ENCODE peak calls at places on chromosomes 11 and 22, in five cellular contexts. M is CD8-positive, alpha-beta T cell; I is GM12865; U is cardiac fibroblast; C is lung. E is an unnamed sample.

GRCh38 chr11:63915961-63916836 is 765 bp downstream of the RCOR2 start:
- DNase-seq in U (no peak), M (peak), C (no peak), I (peak), E (no peak)

GRCh38 chr11:66883021-66883968 is 26.4 kb downstream of the LRFN4 start:
- DNase-seq in U (peak), M (peak), I (peak), C (peak), E (no peak)

GRCh38 chr11:66265531-66266377 is 2.7 kb upstream of the RAB1B start:
- DNase-seq in U (no peak), M (no peak), C (no peak), I (no peak), E (no peak)

GRCh38 chr22:46010951-46011626 is 34.1 kb upstream of the WNT7B start:
- DNase-seq in M (no peak), U (no peak), C (no peak), I (no peak), E (no peak)

GRCh38 chr11:126526471-126526870 is 171.0 kb downstream of the ST3GAL4 start:
- DNase-seq in M (no peak), U (no peak), I (no peak), C (no peak), E (no peak)

GRCh38 chr22:35777335-35777975 is 59.8 kb downstream of the APOL5 start:
- DNase-seq in U (peak), I (no peak), C (no peak), M (no peak), E (no peak)

GRCh38 chr11:47720651-47721050 is 5.5 kb upstream of the AGBL2 start:
- DNase-seq in C (no peak), I (no peak), M (no peak), U (no peak), E (no peak)

GRCh38 chr11:11520231-11521015 is 101.4 kb downstream of the GALNT18 start:
- DNase-seq in C (no peak), I (no peak), M (no peak), U (no peak), E (no peak)

GRCh38 chr11:134592391-134592990 is 180.4 kb upstream of the B3GAT1 start:
- DNase-seq in C (peak), M (peak), I (peak), U (no peak), E (peak)

GRCh38 chr11:19193916-19194315 is 7.9 kb downstream of the CSRP3 start:
- DNase-seq in M (no peak), C (no peak), I (no peak), U (no peak), E (no peak)

GRCh38 chr11:35338928-35339327 is 80.4 kb downstream of the SLC1A2 start:
- DNase-seq in I (no peak), C (no peak), U (peak), M (no peak), E (no peak)

DNA sequence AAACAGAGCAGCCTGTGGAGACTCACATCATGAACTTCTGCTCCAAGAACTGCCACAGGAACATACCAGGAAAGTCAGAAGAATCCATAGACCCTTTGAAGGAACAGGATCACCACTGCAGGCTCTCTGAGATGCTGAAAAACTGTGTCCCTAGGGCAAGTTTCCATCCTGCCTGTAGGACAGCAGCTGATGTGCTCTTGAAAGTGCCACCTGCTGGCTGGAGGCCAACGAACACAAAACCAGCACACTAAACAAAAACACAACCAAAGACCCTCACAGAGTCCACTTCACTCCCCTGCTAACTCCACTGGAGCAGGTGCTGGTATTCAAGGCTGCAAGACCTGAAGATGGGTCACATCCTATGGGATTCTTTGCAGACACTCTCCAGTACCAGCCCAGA is 12.0 kb upstream of the NXPE1 start:
- DNase-seq in M (no peak), C (no peak), U (no peak), I (peak), E (no peak)
- TF ChIP-seq CTCF in M (no peak), C (no peak), U (no peak), I (no peak), E (no peak)

GRCh38 chr11:12556155-12556554 is 118.1 kb upstream of the TEAD1 start:
- DNase-seq in C (no peak), U (peak), M (no peak), I (no peak), E (no peak)
- TF ChIP-seq CTCF in C (no peak), U (no peak), M (no peak), I (no peak), E (no peak)

DNA sequence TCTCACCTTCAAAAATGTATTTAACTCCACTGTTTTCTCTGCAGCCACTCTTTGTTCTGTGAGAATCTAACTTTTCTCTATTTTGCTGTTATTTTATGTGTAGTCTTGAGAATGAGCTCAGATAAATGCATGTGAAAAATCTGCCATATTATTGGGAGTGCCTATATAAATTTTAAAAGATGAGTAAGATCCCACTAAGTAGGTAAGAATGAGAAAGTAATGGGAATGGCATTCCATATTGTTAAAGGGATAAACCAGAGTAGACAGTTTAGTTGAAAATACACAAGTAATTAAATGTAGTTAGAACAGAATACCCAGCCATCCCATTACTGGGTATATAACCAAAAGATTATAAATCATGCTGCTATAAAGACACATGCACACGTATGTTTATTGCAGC is 817.2 kb downstream of the FAM181B start:
- DNase-seq in U (peak), M (no peak), C (no peak), I (no peak), E (no peak)
- TF ChIP-seq CTCF in U (no peak), M (no peak), C (no peak), I (no peak), E (no peak)

GRCh38 chr11:124874571-124875255 is 9.5 kb downstream of the ROBO3 start:
- DNase-seq in U (no peak), I (no peak), C (no peak), M (peak), E (no peak)

GRCh38 chr11:124875401-124875800 is 10.2 kb downstream of the ROBO3 start:
- DNase-seq in U (no peak), M (no peak), C (no peak), I (no peak), E (no peak)

GRCh38 chr11:124877631-124878496 is 12.6 kb downstream of the ROBO3 start:
- DNase-seq in C (no peak), U (no peak), I (no peak), M (no peak), E (no peak)

GRCh38 chr11:124876818-124877630 is 11.8 kb downstream of the ROBO3 start:
- DNase-seq in C (no peak), U (no peak), M (no peak), I (no peak), E (no peak)

DNA sequence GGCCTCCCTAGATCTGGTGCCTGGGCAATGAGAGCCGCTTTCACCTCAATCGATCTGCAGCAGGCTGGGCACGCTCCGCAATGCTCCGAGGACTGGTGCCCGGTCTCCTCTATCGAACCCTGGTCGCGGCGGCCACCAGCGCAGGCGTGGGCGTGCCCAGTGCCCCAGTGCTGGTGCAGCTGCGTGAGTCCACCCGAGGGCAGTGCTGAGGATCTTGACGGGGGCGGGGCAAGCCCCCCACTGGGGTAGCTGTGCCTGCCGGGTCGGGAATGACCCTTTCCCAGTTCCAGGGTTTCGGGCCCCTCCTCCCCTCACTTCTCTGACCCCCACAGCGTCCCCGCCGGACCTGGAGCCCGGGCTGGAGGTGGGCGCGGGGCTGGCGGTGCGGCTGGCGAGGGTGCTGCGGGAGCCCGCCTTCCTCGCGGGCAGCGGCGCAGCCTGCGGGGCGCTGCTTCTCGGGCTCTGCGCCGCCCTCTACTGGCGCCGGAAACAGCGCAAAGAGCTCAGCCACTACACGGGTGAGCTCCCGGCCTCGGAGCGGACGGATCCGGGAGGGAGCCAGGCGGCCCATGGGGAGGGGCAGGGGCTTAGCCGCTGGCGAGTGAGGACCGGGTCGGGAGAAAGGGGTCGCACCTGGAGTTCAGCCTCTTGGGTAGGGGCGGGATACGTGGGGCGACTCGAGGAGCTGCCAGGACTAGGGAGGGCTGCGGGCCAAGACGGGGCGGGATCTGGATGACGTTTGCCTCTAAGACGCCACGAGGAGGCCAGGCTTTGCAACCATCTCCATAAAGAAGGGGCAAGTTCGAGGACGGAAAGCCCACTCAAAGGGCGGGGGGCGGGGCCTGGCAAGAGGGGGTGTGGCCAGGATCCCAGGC is 10.9 kb downstream of the ROBO3 start:
- DNase-seq in I (peak), C (peak), M (peak), U (peak), E (peak)
- TF ChIP-seq CTCF in I (peak), C (peak), M (peak), U (peak), E (peak)